ENCODE peak calls at places on chromosomes 13 and 19, in seven cellular contexts. One of them, this sample, is unnamed.

GRCh38 chr13:110421696-110422395 is 114.8 kb downstream of the COL4A2 start:
- DNase-seq in fibroblast of pulmonary artery: peak; percentile 76
- DNase-seq in BJ: no peak
- DNase-seq in neural crest cell: no peak
- DNase-seq in AG09309: no peak
- DNase-seq in PC-9: no peak
- DNase-seq in endodermal cell: no peak
- DNase-seq in this sample: no peak

GRCh38 chr19:11574689-11575088 is 2.8 kb downstream of the ACP5 start:
- DNase-seq in fibroblast of pulmonary artery: no peak
- DNase-seq in BJ: no peak
- DNase-seq in neural crest cell: no peak
- DNase-seq in AG09309: no peak
- DNase-seq in PC-9: no peak
- DNase-seq in endodermal cell: no peak
- DNase-seq in this sample: no peak

GRCh38 chr19:16615788-16616187 is 12.2 kb downstream of the MED26 start:
- DNase-seq in fibroblast of pulmonary artery: no peak
- DNase-seq in BJ: no peak
- DNase-seq in neural crest cell: no peak
- DNase-seq in AG09309: no peak
- DNase-seq in PC-9: no peak
- DNase-seq in endodermal cell: peak; percentile 70
- DNase-seq in this sample: no peak

GRCh38 chr13:99322297-99323103 is 15.3 kb upstream of the GPR183 start:
- DNase-seq in fibroblast of pulmonary artery: peak; percentile 60
- DNase-seq in BJ: peak; percentile 73
- DNase-seq in neural crest cell: no peak
- DNase-seq in AG09309: peak; percentile 61
- DNase-seq in PC-9: no peak
- DNase-seq in endodermal cell: no peak
- DNase-seq in this sample: no peak

GRCh38 chr19:45929247-45929646 is 14.7 kb upstream of the NANOS2 start:
- DNase-seq in fibroblast of pulmonary artery: no peak
- DNase-seq in BJ: no peak
- DNase-seq in neural crest cell: no peak
- DNase-seq in AG09309: no peak
- DNase-seq in PC-9: no peak
- DNase-seq in endodermal cell: no peak
- DNase-seq in this sample: no peak

GRCh38 chr13:25001807-25002206 is 94.1 kb upstream of the PABPC3 start:
- DNase-seq in fibroblast of pulmonary artery: no peak
- DNase-seq in BJ: no peak
- DNase-seq in neural crest cell: no peak
- DNase-seq in AG09309: no peak
- DNase-seq in PC-9: no peak
- DNase-seq in endodermal cell: no peak
- DNase-seq in this sample: no peak

GRCh38 chr19:41921280-41922219 is 6.7 kb downstream of the ERFL start:
- DNase-seq in fibroblast of pulmonary artery: no peak
- DNase-seq in BJ: no peak
- DNase-seq in neural crest cell: no peak
- DNase-seq in AG09309: no peak
- DNase-seq in PC-9: no peak
- DNase-seq in endodermal cell: peak; percentile 47
- DNase-seq in this sample: no peak

GRCh38 chr13:40058757-40059236 is 403.3 kb downstream of the COG6 start:
- DNase-seq in fibroblast of pulmonary artery: peak; percentile 33
- DNase-seq in BJ: no peak
- DNase-seq in neural crest cell: no peak
- DNase-seq in AG09309: no peak
- DNase-seq in PC-9: no peak
- DNase-seq in endodermal cell: no peak
- DNase-seq in this sample: no peak

GRCh38 chr13:105920375-105920774 is 615.1 kb downstream of the EFNB2 start:
- DNase-seq in fibroblast of pulmonary artery: peak; percentile 59
- DNase-seq in BJ: no peak
- DNase-seq in neural crest cell: no peak
- DNase-seq in AG09309: peak; percentile 52
- DNase-seq in PC-9: no peak
- DNase-seq in endodermal cell: no peak
- DNase-seq in this sample: peak; percentile 56

GRCh38 chr19:56660381-56661105 is 11.0 kb downstream of the ZNF835 start:
- DNase-seq in fibroblast of pulmonary artery: no peak
- DNase-seq in BJ: no peak
- DNase-seq in neural crest cell: no peak
- DNase-seq in AG09309: no peak
- DNase-seq in PC-9: no peak
- DNase-seq in endodermal cell: no peak
- DNase-seq in this sample: no peak
- TF ChIP-seq CTCF in fibroblast of pulmonary artery: no peak
- TF ChIP-seq CTCF in BJ: no peak
- TF ChIP-seq CTCF in neural crest cell: no peak
- TF ChIP-seq CTCF in AG09309: no peak
- TF ChIP-seq CTCF in PC-9: peak; percentile 46
- TF ChIP-seq CTCF in endodermal cell: no peak
- TF ChIP-seq CTCF in this sample: no peak

DNA sequence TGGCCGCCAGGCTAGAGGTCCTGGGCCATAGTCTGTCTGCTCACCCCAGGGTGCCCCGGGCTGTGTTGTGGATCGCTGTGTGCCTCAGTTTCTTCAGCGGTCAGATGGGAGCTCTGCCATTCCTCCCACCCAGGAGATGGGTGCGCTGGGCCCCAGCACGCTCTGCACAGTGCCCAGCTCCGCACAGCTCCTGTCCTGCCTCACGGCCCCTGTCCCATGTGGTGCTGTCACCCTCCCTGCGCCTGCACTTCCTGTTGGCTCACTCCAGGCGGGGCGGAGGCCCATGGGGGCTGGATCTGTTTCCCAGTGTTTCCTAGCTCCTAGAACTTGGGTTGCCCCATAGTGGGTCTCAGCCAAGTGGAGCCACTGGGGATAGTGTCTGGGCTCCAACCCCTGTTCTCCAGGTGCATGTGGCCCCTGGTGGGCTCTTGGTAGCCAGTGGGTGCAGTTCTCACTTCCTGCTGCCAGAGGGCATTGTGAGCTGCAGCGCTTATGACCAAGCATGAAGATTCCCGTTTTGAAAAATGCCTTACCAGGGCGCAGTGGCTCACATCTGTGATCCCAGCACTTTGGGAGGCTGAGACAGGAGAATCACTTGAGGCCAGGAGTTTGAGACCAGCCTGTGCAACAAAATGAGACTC is 69.8 kb downstream of the KDM4B start:
- DNase-seq in fibroblast of pulmonary artery: peak; percentile 28
- DNase-seq in BJ: no peak
- DNase-seq in neural crest cell: no peak
- DNase-seq in AG09309: no peak
- DNase-seq in PC-9: peak; percentile 12
- DNase-seq in endodermal cell: peak; percentile 73
- DNase-seq in this sample: no peak
- TF ChIP-seq CTCF in fibroblast of pulmonary artery: peak; percentile 53
- TF ChIP-seq CTCF in BJ: peak; percentile 67
- TF ChIP-seq CTCF in neural crest cell: peak; percentile 62
- TF ChIP-seq CTCF in AG09309: peak; percentile 54
- TF ChIP-seq CTCF in PC-9: peak; percentile 54
- TF ChIP-seq CTCF in endodermal cell: peak; percentile 77
- TF ChIP-seq CTCF in this sample: peak; percentile 55

GRCh38 chr13:42816538-42816937 is 35.2 kb downstream of the FAM216B start:
- DNase-seq in fibroblast of pulmonary artery: no peak
- DNase-seq in BJ: no peak
- DNase-seq in neural crest cell: no peak
- DNase-seq in AG09309: no peak
- DNase-seq in PC-9: no peak
- DNase-seq in endodermal cell: no peak
- DNase-seq in this sample: no peak
- TF ChIP-seq CTCF in fibroblast of pulmonary artery: peak; percentile 11
- TF ChIP-seq CTCF in BJ: peak; percentile 23
- TF ChIP-seq CTCF in neural crest cell: peak; percentile 42
- TF ChIP-seq CTCF in AG09309: peak; percentile 32
- TF ChIP-seq CTCF in PC-9: no peak
- TF ChIP-seq CTCF in endodermal cell: peak; percentile 46
- TF ChIP-seq CTCF in this sample: peak; percentile 28

DNA sequence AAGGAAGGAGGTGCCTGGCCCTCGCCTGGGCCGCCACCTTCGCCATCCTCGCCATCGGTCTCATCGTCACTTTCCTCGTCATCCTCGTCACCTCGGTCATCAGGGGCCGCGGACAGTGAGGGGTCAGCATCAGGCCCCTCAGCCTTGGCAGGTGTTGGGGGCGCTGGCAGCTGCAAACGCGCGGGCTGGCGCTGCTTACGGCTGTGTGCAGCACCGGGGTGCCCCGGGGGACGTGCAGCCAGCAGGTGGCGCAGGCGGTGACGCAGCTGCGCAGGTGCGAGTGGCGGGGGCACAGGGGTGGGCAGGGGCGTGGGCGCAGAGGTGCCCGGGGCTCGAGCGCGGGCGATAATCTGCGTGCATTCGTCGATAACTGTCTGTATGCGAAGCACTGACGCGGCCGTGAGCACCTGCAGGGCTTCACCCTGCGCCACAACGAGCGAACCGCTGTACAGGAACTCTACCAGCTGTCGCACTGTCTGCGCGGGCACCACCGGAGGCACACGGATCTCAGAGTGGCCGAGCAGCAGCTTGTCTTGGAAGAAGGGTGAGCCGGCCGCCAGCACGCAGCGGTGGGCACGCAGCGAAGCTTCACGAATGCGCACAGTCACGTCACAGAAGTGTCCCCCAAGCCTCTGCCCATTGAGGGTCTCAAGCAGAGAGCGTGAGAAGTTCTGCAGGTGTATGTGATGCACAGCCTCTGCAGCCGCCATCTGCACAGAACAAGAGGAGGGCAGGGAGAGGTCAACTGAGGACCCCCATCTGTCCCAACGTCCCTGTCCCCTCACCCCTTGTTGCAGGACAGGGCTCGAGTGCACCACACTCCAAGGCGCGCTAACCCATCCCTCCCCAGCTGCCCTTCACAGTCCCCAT is 2.4 kb downstream of the ZBTB45 start:
- DNase-seq in fibroblast of pulmonary artery: no peak
- DNase-seq in BJ: no peak
- DNase-seq in neural crest cell: no peak
- DNase-seq in AG09309: no peak
- DNase-seq in PC-9: no peak
- DNase-seq in endodermal cell: no peak
- DNase-seq in this sample: no peak
- TF ChIP-seq CTCF in fibroblast of pulmonary artery: no peak
- TF ChIP-seq CTCF in BJ: no peak
- TF ChIP-seq CTCF in neural crest cell: no peak
- TF ChIP-seq CTCF in AG09309: peak; percentile 5
- TF ChIP-seq CTCF in PC-9: no peak
- TF ChIP-seq CTCF in endodermal cell: peak; percentile 54
- TF ChIP-seq CTCF in this sample: no peak

DNA sequence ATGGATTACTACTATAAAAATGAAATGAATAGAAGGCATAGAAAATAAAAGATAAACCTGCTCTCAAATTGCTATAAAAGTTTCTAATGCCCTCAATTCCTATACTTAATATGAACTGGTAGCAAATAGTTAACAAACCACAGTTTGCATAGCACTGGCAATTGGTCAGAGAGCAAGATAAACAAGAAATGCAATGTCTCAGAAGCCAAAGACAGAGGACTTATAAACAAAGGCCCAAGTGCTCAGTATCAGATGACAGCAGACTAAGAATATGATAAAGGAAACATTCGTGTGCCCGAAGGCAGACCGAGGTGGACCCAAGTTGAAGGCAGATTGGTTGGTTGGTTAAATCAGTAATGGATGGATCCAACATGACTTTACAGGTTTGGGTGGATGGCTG is 50.6 kb downstream of the IPO5 start:
- DNase-seq in fibroblast of pulmonary artery: peak; percentile 48
- DNase-seq in BJ: peak; percentile 16
- DNase-seq in neural crest cell: no peak
- DNase-seq in AG09309: no peak
- DNase-seq in PC-9: no peak
- DNase-seq in endodermal cell: no peak
- DNase-seq in this sample: no peak
- TF ChIP-seq CTCF in fibroblast of pulmonary artery: no peak
- TF ChIP-seq CTCF in BJ: no peak
- TF ChIP-seq CTCF in neural crest cell: no peak
- TF ChIP-seq CTCF in AG09309: no peak
- TF ChIP-seq CTCF in PC-9: no peak
- TF ChIP-seq CTCF in endodermal cell: no peak
- TF ChIP-seq CTCF in this sample: no peak

DNA sequence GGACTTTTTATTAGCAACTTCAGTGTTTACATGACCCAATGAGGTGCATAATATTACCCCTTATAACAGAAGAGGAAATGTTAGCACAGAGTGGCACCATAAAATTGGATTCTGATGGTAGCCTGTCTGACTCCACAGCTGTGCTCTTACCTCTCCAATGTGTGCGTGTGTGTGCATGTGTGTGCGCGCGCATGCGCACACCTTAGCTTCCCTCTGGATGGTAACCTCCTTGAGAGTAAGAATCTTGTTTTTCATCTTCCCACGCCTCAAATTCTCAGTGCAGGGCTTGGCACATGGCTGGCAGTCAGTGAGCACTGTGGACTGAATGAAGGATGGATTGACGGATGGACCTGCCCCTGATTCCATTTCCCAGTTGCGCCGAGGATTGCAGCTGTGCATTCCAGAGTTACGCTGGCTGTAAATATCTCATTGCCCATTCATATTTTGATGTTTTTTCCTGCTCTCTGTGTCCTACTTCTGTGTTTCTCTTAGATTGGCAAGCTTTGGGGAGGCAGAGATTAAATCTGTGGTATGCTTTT is 99.2 kb upstream of the WASF3 start:
- DNase-seq in fibroblast of pulmonary artery: no peak
- DNase-seq in BJ: no peak
- DNase-seq in neural crest cell: no peak
- DNase-seq in AG09309: no peak
- DNase-seq in PC-9: no peak
- DNase-seq in endodermal cell: no peak
- DNase-seq in this sample: no peak
- TF ChIP-seq CTCF in fibroblast of pulmonary artery: no peak
- TF ChIP-seq CTCF in BJ: no peak
- TF ChIP-seq CTCF in neural crest cell: no peak
- TF ChIP-seq CTCF in AG09309: no peak
- TF ChIP-seq CTCF in PC-9: no peak
- TF ChIP-seq CTCF in endodermal cell: no peak
- TF ChIP-seq CTCF in this sample: no peak

GRCh38 chr13:41224113-41225110 is 30.0 kb upstream of the KBTBD7 start:
- DNase-seq in fibroblast of pulmonary artery: peak; percentile 59
- DNase-seq in BJ: peak; percentile 53
- DNase-seq in neural crest cell: no peak
- DNase-seq in AG09309: no peak
- DNase-seq in PC-9: no peak
- DNase-seq in endodermal cell: no peak
- DNase-seq in this sample: no peak

DNA sequence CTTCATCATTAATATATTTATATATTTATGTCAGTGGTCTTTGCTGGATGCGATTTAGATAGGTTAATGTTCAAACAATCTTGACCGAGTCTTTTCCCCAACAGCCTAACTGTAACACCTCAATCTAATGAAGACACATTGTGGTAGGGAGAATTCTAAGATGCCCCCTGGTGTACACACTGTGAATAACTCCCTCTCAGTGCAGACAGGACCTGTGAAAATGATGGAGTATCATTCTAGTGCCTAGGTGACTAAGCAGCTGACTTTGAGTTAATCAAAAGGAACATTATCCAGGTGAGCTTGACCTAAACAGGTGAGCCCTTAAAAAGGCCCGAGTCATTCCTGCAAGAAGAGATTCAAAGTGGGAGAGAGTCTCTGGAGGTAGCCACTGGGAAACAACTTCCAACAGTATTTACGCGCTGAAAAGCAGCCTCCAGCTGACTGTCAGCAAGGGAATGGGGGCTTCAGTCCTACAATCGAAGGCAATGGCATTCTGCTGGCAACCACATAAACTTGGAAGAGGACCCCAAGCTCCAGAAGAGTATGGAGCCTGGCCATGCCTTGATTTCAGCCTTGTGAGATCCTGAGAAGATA is 28.0 kb upstream of the KBTBD7 start:
- DNase-seq in fibroblast of pulmonary artery: peak; percentile 68
- DNase-seq in BJ: no peak
- DNase-seq in neural crest cell: peak; percentile 51
- DNase-seq in AG09309: no peak
- DNase-seq in PC-9: peak; percentile 14
- DNase-seq in endodermal cell: peak; percentile 88
- DNase-seq in this sample: peak; percentile 33
- TF ChIP-seq CTCF in fibroblast of pulmonary artery: peak; percentile 84
- TF ChIP-seq CTCF in BJ: peak; percentile 59
- TF ChIP-seq CTCF in neural crest cell: peak; percentile 84
- TF ChIP-seq CTCF in AG09309: peak; percentile 74
- TF ChIP-seq CTCF in PC-9: peak; percentile 77
- TF ChIP-seq CTCF in endodermal cell: peak; percentile 88
- TF ChIP-seq CTCF in this sample: peak; percentile 85

This sample was measured in epithelial cell of proximal tubule.